ENCODE peak calls at places on chromosomes 3 and 15, in six cellular contexts. One of them, this sample, is unnamed.

GRCh38 chr15:77180270-77180669 is 109.4 kb upstream of the TSPAN3 start:
- DNase-seq in NCI-H774: no peak
- DNase-seq in cardiac fibroblast: no peak
- DNase-seq in activated gamma-delta T cell treated with anti-CD3 and anti-CD28 coated beads, Interleukin-2, amount 50 U/mL, for 16 hours: no peak
- DNase-seq in KBM-7: no peak
- DNase-seq in gastrocnemius medialis: no peak
- DNase-seq in this sample: no peak

GRCh38 chr3:54345976-54346375 is 223.6 kb downstream of the CACNA2D3 start:
- DNase-seq in NCI-H774: no peak
- DNase-seq in cardiac fibroblast: no peak
- DNase-seq in activated gamma-delta T cell treated with anti-CD3 and anti-CD28 coated beads, Interleukin-2, amount 50 U/mL, for 16 hours: no peak
- DNase-seq in KBM-7: no peak
- DNase-seq in gastrocnemius medialis: no peak
- DNase-seq in this sample: no peak

GRCh38 chr3:52986938-52987337 is 58.9 kb downstream of the SFMBT1 start:
- DNase-seq in NCI-H774: no peak
- DNase-seq in cardiac fibroblast: peak
- DNase-seq in activated gamma-delta T cell treated with anti-CD3 and anti-CD28 coated beads, Interleukin-2, amount 50 U/mL, for 16 hours: no peak
- DNase-seq in KBM-7: peak
- DNase-seq in gastrocnemius medialis: no peak
- DNase-seq in this sample: peak

GRCh38 chr3:110846971-110847370 is 224.6 kb upstream of the NECTIN3 start:
- DNase-seq in NCI-H774: no peak
- DNase-seq in cardiac fibroblast: no peak
- DNase-seq in activated gamma-delta T cell treated with anti-CD3 and anti-CD28 coated beads, Interleukin-2, amount 50 U/mL, for 16 hours: no peak
- DNase-seq in KBM-7: no peak
- DNase-seq in gastrocnemius medialis: no peak
- DNase-seq in this sample: no peak

GRCh38 chr3:61877359-61877770 is 316.0 kb downstream of the PTPRG start:
- DNase-seq in NCI-H774: no peak
- DNase-seq in cardiac fibroblast: peak
- DNase-seq in activated gamma-delta T cell treated with anti-CD3 and anti-CD28 coated beads, Interleukin-2, amount 50 U/mL, for 16 hours: no peak
- DNase-seq in KBM-7: peak
- DNase-seq in gastrocnemius medialis: no peak
- DNase-seq in this sample: no peak

GRCh38 chr3:14841836-14842235 is 23.1 kb downstream of the FGD5 start:
- DNase-seq in NCI-H774: no peak
- DNase-seq in cardiac fibroblast: no peak
- DNase-seq in activated gamma-delta T cell treated with anti-CD3 and anti-CD28 coated beads, Interleukin-2, amount 50 U/mL, for 16 hours: no peak
- DNase-seq in KBM-7: no peak
- DNase-seq in gastrocnemius medialis: peak
- DNase-seq in this sample: no peak

GRCh38 chr3:42638339-42638842 is 15.1 kb upstream of the ZBTB47 start:
- DNase-seq in NCI-H774: no peak
- DNase-seq in cardiac fibroblast: no peak
- DNase-seq in activated gamma-delta T cell treated with anti-CD3 and anti-CD28 coated beads, Interleukin-2, amount 50 U/mL, for 16 hours: no peak
- DNase-seq in KBM-7: no peak
- DNase-seq in gastrocnemius medialis: no peak
- DNase-seq in this sample: no peak

GRCh38 chr3:9837701-9838582 is 5.9 kb downstream of the RPUSD3 start:
- DNase-seq in NCI-H774: no peak
- DNase-seq in cardiac fibroblast: peak
- DNase-seq in activated gamma-delta T cell treated with anti-CD3 and anti-CD28 coated beads, Interleukin-2, amount 50 U/mL, for 16 hours: no peak
- DNase-seq in KBM-7: peak
- DNase-seq in gastrocnemius medialis: no peak
- DNase-seq in this sample: no peak

GRCh38 chr3:52204337-52205073 is 6.5 kb downstream of the ALAS1 start:
- DNase-seq in NCI-H774: peak
- DNase-seq in cardiac fibroblast: peak
- DNase-seq in activated gamma-delta T cell treated with anti-CD3 and anti-CD28 coated beads, Interleukin-2, amount 50 U/mL, for 16 hours: no peak
- DNase-seq in KBM-7: no peak
- DNase-seq in gastrocnemius medialis: no peak
- DNase-seq in this sample: no peak

GRCh38 chr3:8110966-8111798 is 390.4 kb upstream of the LMCD1 start:
- DNase-seq in NCI-H774: peak
- DNase-seq in cardiac fibroblast: peak
- DNase-seq in activated gamma-delta T cell treated with anti-CD3 and anti-CD28 coated beads, Interleukin-2, amount 50 U/mL, for 16 hours: peak
- DNase-seq in KBM-7: peak
- DNase-seq in gastrocnemius medialis: no peak
- DNase-seq in this sample: peak

GRCh38 chr15:51371271-51371670 is 29.8 kb downstream of the GLDN start:
- DNase-seq in NCI-H774: no peak
- DNase-seq in cardiac fibroblast: no peak
- DNase-seq in activated gamma-delta T cell treated with anti-CD3 and anti-CD28 coated beads, Interleukin-2, amount 50 U/mL, for 16 hours: no peak
- DNase-seq in KBM-7: no peak
- DNase-seq in gastrocnemius medialis: no peak
- DNase-seq in this sample: no peak

GRCh38 chr15:85854345-85855097 is 59.8 kb upstream of the KLHL25 start:
- DNase-seq in NCI-H774: peak
- DNase-seq in cardiac fibroblast: peak
- DNase-seq in activated gamma-delta T cell treated with anti-CD3 and anti-CD28 coated beads, Interleukin-2, amount 50 U/mL, for 16 hours: peak
- DNase-seq in KBM-7: peak
- DNase-seq in gastrocnemius medialis: no peak
- DNase-seq in this sample: peak

GRCh38 chr15:55247766-55248427 is 41.7 kb downstream of the RAB27A start:
- DNase-seq in NCI-H774: no peak
- DNase-seq in cardiac fibroblast: no peak
- DNase-seq in activated gamma-delta T cell treated with anti-CD3 and anti-CD28 coated beads, Interleukin-2, amount 50 U/mL, for 16 hours: no peak
- DNase-seq in KBM-7: peak
- DNase-seq in gastrocnemius medialis: no peak
- DNase-seq in this sample: no peak

GRCh38 chr15:64742385-64742784 is 33.0 kb downstream of the RBPMS2 start:
- DNase-seq in NCI-H774: no peak
- DNase-seq in cardiac fibroblast: no peak
- DNase-seq in activated gamma-delta T cell treated with anti-CD3 and anti-CD28 coated beads, Interleukin-2, amount 50 U/mL, for 16 hours: no peak
- DNase-seq in KBM-7: no peak
- DNase-seq in gastrocnemius medialis: no peak
- DNase-seq in this sample: no peak

GRCh38 chr3:36733723-36734122 is 30.6 kb downstream of the DCLK3 start:
- DNase-seq in NCI-H774: no peak
- DNase-seq in cardiac fibroblast: no peak
- DNase-seq in activated gamma-delta T cell treated with anti-CD3 and anti-CD28 coated beads, Interleukin-2, amount 50 U/mL, for 16 hours: no peak
- DNase-seq in KBM-7: no peak
- DNase-seq in gastrocnemius medialis: no peak
- DNase-seq in this sample: no peak

GRCh38 chr3:193016437-193016887 is 98.8 kb upstream of the MB21D2 start:
- DNase-seq in NCI-H774: peak
- DNase-seq in cardiac fibroblast: peak
- DNase-seq in activated gamma-delta T cell treated with anti-CD3 and anti-CD28 coated beads, Interleukin-2, amount 50 U/mL, for 16 hours: no peak
- DNase-seq in KBM-7: peak
- DNase-seq in gastrocnemius medialis: no peak
- DNase-seq in this sample: no peak

GRCh38 chr3:108518895-108519294 is 8.5 kb upstream of the MYH15 start:
- DNase-seq in NCI-H774: no peak
- DNase-seq in cardiac fibroblast: peak
- DNase-seq in activated gamma-delta T cell treated with anti-CD3 and anti-CD28 coated beads, Interleukin-2, amount 50 U/mL, for 16 hours: no peak
- DNase-seq in KBM-7: no peak
- DNase-seq in gastrocnemius medialis: no peak
- DNase-seq in this sample: no peak

GRCh38 chr3:190486908-190487607 is 26.8 kb upstream of the IL1RAP start:
- DNase-seq in NCI-H774: no peak
- DNase-seq in cardiac fibroblast: no peak
- DNase-seq in activated gamma-delta T cell treated with anti-CD3 and anti-CD28 coated beads, Interleukin-2, amount 50 U/mL, for 16 hours: no peak
- DNase-seq in KBM-7: no peak
- DNase-seq in gastrocnemius medialis: no peak
- DNase-seq in this sample: no peak

GRCh38 chr15:48185527-48185926 is 5.9 kb upstream of the CTXN2 start:
- DNase-seq in NCI-H774: no peak
- DNase-seq in cardiac fibroblast: no peak
- DNase-seq in activated gamma-delta T cell treated with anti-CD3 and anti-CD28 coated beads, Interleukin-2, amount 50 U/mL, for 16 hours: no peak
- DNase-seq in KBM-7: no peak
- DNase-seq in gastrocnemius medialis: no peak
- DNase-seq in this sample: no peak

This sample was measured in HAP-1.